ENCODE peak calls at places on chromosomes 5 and 9, in eight cellular contexts. Q, J, T, B, A, D, L and F are unnamed samples.

GRCh38 chr9:132241840-132242620 is 80.2 kb downstream of the NTNG2 start:
- DNase-seq in Q (no peak), J (no peak), T (no peak), B (no peak), A (no peak), D (no peak), L (no peak), F (peak)

GRCh38 chr9:214488-215448 is at the start of gene DOCK8:
- DNase-seq in Q (no peak), J (peak), T (no peak), B (peak), A (peak), D (peak), L (peak), F (peak)

GRCh38 chr9:134922066-134922931 is 4.6 kb upstream of the FCN1 start:
- DNase-seq in Q (no peak), J (no peak), T (no peak), B (peak), A (no peak), D (peak), L (no peak), F (no peak)

GRCh38 chr5:1480217-1480616 is 35.0 kb upstream of the SLC6A3 start:
- DNase-seq in Q (no peak), J (no peak), T (no peak), B (peak), A (peak), D (no peak), L (no peak), F (no peak)

GRCh38 chr5:164518741-164519080 is 1013.3 kb downstream of the MAT2B start:
- DNase-seq in Q (no peak), J (no peak), T (no peak), B (no peak), A (no peak), D (no peak), L (no peak), F (no peak)

GRCh38 chr5:53164478-53165165 is 55.1 kb upstream of the MOCS2 start:
- DNase-seq in Q (no peak), J (no peak), T (no peak), B (no peak), A (no peak), D (no peak), L (no peak), F (no peak)

GRCh38 chr9:12351293-12351852 is 341.8 kb upstream of the TYRP1 start:
- DNase-seq in Q (no peak), J (no peak), T (no peak), B (no peak), A (no peak), D (no peak), L (no peak), F (no peak)

GRCh38 chr5:32299059-32299677 is 13.6 kb downstream of the MTMR12 start:
- DNase-seq in Q (no peak), J (no peak), T (no peak), B (no peak), A (no peak), D (no peak), L (no peak), F (no peak)

GRCh38 chr5:6373081-6373846 is 5.1 kb downstream of the MED10 start:
- DNase-seq in Q (no peak), J (no peak), T (no peak), B (no peak), A (peak), D (no peak), L (no peak), F (no peak)

GRCh38 chr5:138989720-138990119 is 114.6 kb upstream of the LRRTM2 start:
- DNase-seq in Q (no peak), J (no peak), T (peak), B (no peak), A (no peak), D (no peak), L (no peak), F (no peak)

DNA sequence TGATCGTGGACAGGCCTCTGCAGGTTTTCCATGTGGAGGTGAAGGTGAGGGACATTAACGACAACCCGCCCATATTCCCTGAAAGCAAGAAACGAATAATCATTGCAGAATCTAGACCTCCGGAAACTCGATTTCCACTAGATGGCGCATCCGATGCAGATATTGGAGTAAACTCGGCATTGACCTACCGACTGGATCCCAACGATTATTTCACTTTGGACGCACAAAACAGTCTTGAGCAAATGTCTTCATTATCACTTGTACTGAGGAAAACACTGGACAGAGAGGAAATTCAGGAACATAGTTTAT is 621 bp downstream of the PCDHA13 start:
- DNase-seq in Q (no peak), J (no peak), T (no peak), B (no peak), A (no peak), D (peak), L (peak), F (no peak)
- TF ChIP-seq CTCF in Q (no peak), J (no peak), T (peak), B (no peak), A (no peak), D (peak), L (peak), F (no peak)

GRCh38 chr5:176361437-176362097 is at the start of gene KIAA1191:
- DNase-seq in Q (peak), J (peak), T (peak), B (peak), A (peak), D (peak), L (peak), F (peak)
- TF ChIP-seq CTCF in Q (peak), J (no peak), T (peak), B (no peak), A (no peak), D (no peak), L (no peak), F (no peak)

DNA sequence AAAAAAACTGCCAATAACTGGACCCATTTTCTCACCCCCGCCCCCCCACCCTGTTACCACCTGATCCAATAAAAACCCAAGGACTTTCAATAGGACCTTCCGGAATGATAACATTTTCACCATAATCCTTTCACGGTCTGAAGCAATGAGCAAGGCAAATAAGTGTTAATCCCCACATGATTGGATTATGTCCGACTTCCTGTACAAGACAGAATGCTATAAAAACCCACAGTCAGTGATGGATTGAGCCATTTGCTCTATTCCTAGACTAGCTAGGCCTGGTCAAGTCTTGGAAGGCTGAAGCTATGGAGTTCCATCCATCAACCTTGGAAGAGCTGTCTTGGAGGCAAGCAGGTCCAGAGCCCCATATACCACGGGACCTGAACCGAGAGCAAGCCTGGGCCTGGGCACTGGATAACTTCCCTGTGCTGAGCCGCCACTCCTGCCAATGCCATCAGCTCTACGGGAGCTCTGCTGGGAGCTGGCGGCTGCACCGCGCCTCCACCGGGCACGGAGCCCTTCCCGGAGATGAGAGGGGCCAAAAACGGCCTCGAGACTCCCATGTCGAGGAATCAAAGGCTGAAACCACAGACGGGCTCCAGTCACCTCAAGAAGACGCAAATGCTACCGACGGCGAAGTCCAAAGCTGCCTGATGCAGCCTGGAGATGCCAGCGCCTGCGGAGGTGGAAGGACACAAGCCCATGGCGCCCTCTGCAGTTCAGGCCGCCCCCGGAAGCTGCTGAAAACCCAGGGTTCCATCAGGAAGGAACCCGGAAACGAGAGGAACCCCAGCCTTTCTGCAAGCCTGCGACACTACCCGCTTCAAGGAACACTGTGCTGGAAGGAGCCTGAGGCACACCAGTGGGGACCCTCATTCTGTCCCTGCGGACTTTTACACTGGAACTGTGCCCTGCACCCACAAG is 69.2 kb downstream of the ANXA2R start:
- DNase-seq in Q (no peak), J (no peak), T (no peak), B (no peak), A (peak), D (peak), L (no peak), F (no peak)
- TF ChIP-seq CTCF in Q (no peak), J (no peak), T (no peak), B (peak), A (peak), D (no peak), L (peak), F (no peak)

GRCh38 chr9:87661241-87661640 is 64.7 kb upstream of the CTSL start:
- DNase-seq in Q (no peak), J (no peak), T (no peak), B (no peak), A (no peak), D (no peak), L (no peak), F (no peak)
- TF ChIP-seq CTCF in Q (no peak), J (no peak), T (no peak), B (no peak), A (no peak), D (no peak), L (no peak), F (no peak)